ENCODE peak calls at places on chromosomes 11 and 22, in eight cellular contexts. F is RWPE2, E is AG09319, T is cardiac fibroblast, J is BE2C, W is lower leg skin, O is endothelial cell, S is HCT116. A is an unnamed sample.
A peak's percentile ranks its signal among the peaks of the same experiment; 100 is the strongest.

GRCh38 chr11:118928870-118929495 is 3.3 kb upstream of the BCL9L start:
- DNase-seq in J (peak; percentile 73), T (peak; percentile 56), S (no peak), F (peak; percentile 78), W (no peak), E (no peak), O (peak; percentile 63), A (peak; percentile 67)

GRCh38 chr11:44608654-44609027 is 43.2 kb downstream of the CD82 start:
- DNase-seq in S (no peak), J (no peak), W (no peak), O (no peak), T (no peak), E (no peak), F (no peak), A (no peak)

GRCh38 chr22:39462443-39463147 is 5.8 kb downstream of the MGAT3 start:
- DNase-seq in F (no peak), S (no peak), T (no peak), J (no peak), W (no peak), O (no peak), E (no peak), A (peak; percentile 43)

GRCh38 chr22:44870021-44870420 is 117.6 kb downstream of the ARHGAP8 start:
- DNase-seq in F (no peak), J (peak; percentile 54), E (no peak), S (peak; percentile 19), W (no peak), T (peak; percentile 10), O (no peak), A (no peak)

GRCh38 chr11:132037961-132038360 is 667.5 kb downstream of the NTM start:
- DNase-seq in J (no peak), O (no peak), E (no peak), W (no peak), S (no peak), T (no peak), F (no peak), A (no peak)

GRCh38 chr22:37381489-37381888 is 45.8 kb downstream of the ELFN2 start:
- DNase-seq in J (no peak), S (no peak), O (no peak), E (no peak), F (no peak), T (peak; percentile 21), W (no peak), A (no peak)

GRCh38 chr11:128860571-128861361 is 6.3 kb downstream of the KCNJ1 start:
- DNase-seq in E (peak; percentile 27), J (no peak), S (no peak), W (no peak), O (no peak), T (no peak), F (no peak), A (no peak)

GRCh38 chr22:21026783-21027692 is 5.3 kb downstream of the SLC7A4 start:
- DNase-seq in S (no peak), O (no peak), F (no peak), W (no peak), E (no peak), J (no peak), T (peak; percentile 29), A (no peak)

GRCh38 chr11:22459053-22459452 is 120.9 kb downstream of the SLC17A6 start:
- DNase-seq in J (no peak), F (peak; percentile 67), T (peak; percentile 92), E (no peak), W (no peak), O (no peak), S (no peak), A (no peak)

GRCh38 chr22:40922484-40923303 is 28.5 kb upstream of the RBX1 start:
- DNase-seq in W (peak; percentile 16), O (peak; percentile 19), T (peak; percentile 82), E (peak; percentile 41), S (peak; percentile 29), F (no peak), J (peak; percentile 18), A (no peak)

DNA sequence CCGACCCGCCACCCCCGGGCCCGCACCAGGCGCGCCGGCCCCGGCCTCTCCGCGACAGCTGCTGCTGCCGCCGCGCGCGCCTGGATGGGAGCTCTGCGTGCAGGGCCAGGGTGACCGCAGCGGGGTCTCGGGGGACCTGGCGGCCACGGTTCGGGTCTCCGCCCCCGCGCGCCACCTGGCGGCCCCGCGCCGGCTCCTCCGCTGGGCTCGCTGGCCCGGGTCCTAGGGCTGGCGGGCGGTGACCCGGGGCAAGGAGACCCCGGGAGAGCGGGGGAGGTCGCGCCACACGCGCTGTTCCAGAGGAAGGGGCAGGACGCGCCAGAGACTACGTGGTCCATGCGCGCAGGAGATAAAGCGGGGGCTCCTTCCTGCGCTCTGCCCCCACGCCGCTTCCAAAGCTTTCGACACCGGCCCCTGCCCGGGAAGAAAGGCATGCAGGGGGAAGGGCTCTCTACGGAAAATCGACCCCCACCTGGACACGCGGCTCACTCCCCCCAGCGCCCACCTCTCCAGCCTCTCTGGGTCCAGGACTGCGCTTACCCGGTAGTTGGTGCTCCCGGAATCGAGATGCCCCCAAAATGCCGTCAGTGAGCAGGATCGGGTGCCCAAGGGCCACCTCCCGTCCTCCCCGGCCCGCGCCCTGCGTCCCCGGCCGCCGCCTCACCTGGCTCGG is 480 bp downstream of the SHANK2 start:
- DNase-seq in S (no peak), T (peak; percentile 1), W (no peak), J (peak; percentile 73), F (no peak), E (no peak), O (peak; percentile 69), A (peak; percentile 87)
- TF ChIP-seq CTCF in S (peak; percentile 42), T (no peak), W (no peak), J (no peak), F (peak; percentile 82), E (no peak), O (peak; percentile 52), A (peak; percentile 47)

GRCh38 chr11:124740277-124740882 is 638 bp downstream of the NRGN start:
- DNase-seq in J (peak; percentile 53), T (peak; percentile 31), F (no peak), S (no peak), W (no peak), O (no peak), E (no peak), A (no peak)
- TF ChIP-seq CTCF in J (peak; percentile 51), T (peak; percentile 61), F (peak; percentile 39), S (peak; percentile 60), W (no peak), O (peak; percentile 69), E (peak; percentile 37), A (peak; percentile 41)

GRCh38 chr11:94647926-94648325 is 80.8 kb downstream of the PIWIL4 start:
- DNase-seq in S (no peak), E (no peak), T (no peak), J (no peak), W (no peak), O (no peak), F (no peak), A (no peak)
- TF ChIP-seq CTCF in S (no peak), E (no peak), T (no peak), J (no peak), W (no peak), O (no peak), F (no peak), A (no peak)

GRCh38 chr11:127843483-127844396 is 743.6 kb downstream of the ETS1 start:
- DNase-seq in T (peak; percentile 85), J (peak; percentile 76), O (peak; percentile 83), E (peak; percentile 24), F (peak; percentile 78), W (peak; percentile 27), S (no peak), A (peak; percentile 90)
- TF ChIP-seq CTCF in T (peak; percentile 79), J (peak; percentile 73), O (peak; percentile 79), E (peak; percentile 66), F (peak; percentile 89), W (no peak), S (peak; percentile 57), A (peak; percentile 82)

GRCh38 chr11:20131744-20132666 is 28.3 kb downstream of the DBX1 start:
- DNase-seq in O (peak; percentile 67), W (peak; percentile 32), E (peak; percentile 30), T (peak; percentile 73), J (no peak), F (no peak), S (no peak), A (peak; percentile 72)
- TF ChIP-seq CTCF in O (peak; percentile 84), W (no peak), E (peak; percentile 96), T (peak; percentile 91), J (peak; percentile 49), F (peak; percentile 93), S (peak; percentile 91), A (peak; percentile 93)

GRCh38 chr11:86745571-86745970 is 54.8 kb upstream of the PRSS23 start:
- DNase-seq in O (no peak), E (no peak), F (no peak), J (no peak), W (no peak), T (no peak), S (no peak), A (no peak)

GRCh38 chr11:86743223-86744118 is 56.9 kb upstream of the PRSS23 start:
- DNase-seq in O (no peak), F (peak; percentile 87), S (peak; percentile 95), W (peak; percentile 76), J (peak; percentile 57), E (peak; percentile 63), T (peak; percentile 99), A (no peak)

GRCh38 chr11:86741489-86742435 is 58.6 kb upstream of the PRSS23 start:
- DNase-seq in S (no peak), O (no peak), J (no peak), W (no peak), E (no peak), F (no peak), T (peak; percentile 95), A (no peak)

GRCh38 chr11:86740628-86741488 is 59.5 kb upstream of the PRSS23 start:
- DNase-seq in O (no peak), S (peak; percentile 89), W (peak; percentile 77), J (no peak), F (peak; percentile 81), E (peak; percentile 78), T (peak; percentile 99), A (no peak)

DNA sequence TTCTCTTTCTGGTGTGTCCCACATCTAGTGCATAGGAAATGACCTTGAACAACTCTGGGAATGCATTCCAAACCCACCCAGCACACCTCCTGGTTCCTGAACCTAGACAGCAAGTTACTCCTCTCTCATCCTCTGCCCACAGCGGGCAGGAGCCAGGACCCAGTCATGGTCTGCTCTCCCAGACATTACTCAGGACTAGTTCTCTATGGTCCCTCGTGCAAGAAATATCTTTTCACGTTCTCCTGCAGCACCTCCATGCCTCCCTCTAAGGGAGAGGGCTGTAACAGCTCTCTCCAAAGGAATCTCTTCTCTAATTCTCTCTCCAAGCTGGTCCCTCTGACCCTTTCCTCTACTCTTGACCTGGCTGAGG is 57.9 kb upstream of the PRSS23 start:
- DNase-seq in E (no peak), W (no peak), S (no peak), F (no peak), O (no peak), T (peak; percentile 36), J (no peak), A (no peak)
- TF ChIP-seq CTCF in E (no peak), W (no peak), S (no peak), F (no peak), O (no peak), T (no peak), J (no peak), A (no peak)